ENCODE peak calls at places on chromosomes 4 and X, in six cellular contexts. D is heart right ventricle, L is lower lobe of right lung, T is left lung, N is GM12878, O is IMR-90. U is an unnamed sample. For H3K36me3, the result is how much of the 10 kb centered on the place peaks cover.

GRCh38 chr4:29717658-29718057 is 1002.5 kb upstream of the PCDH7 start:
- DNase-seq in D (no peak), L (no peak), T (no peak), N (no peak), O (peak), U (no peak)

GRCh38 chr4:76003620-76004019 is 3.7 kb downstream of the CXCL9 start:
- DNase-seq in D (no peak), L (no peak), T (no peak), N (no peak), O (no peak), U (no peak)

GRCh38 chrX:110992611-110993010 is 103.4 kb upstream of the PAK3 start:
- DNase-seq in D (no peak), L (no peak), T (no peak), N (no peak), O (peak), U (no peak)

GRCh38 chrX:83508006-83508405 is at the start of gene POU3F4:
- DNase-seq in D (no peak), L (no peak), T (no peak), N (no peak), O (no peak), U (no peak)

GRCh38 chr4:142358656-142359055 is 487.4 kb downstream of the INPP4B start:
- DNase-seq in D (no peak), L (no peak), T (no peak), N (no peak), O (no peak), U (no peak)

GRCh38 chr4:151199496-151200190 is 77.3 kb upstream of the PRSS48 start:
- DNase-seq in D (peak), L (no peak), T (no peak), N (no peak), O (no peak), U (no peak)

GRCh38 chrX:44935640-44936039 is 62.7 kb downstream of the KDM6A start:
- DNase-seq in D (no peak), L (no peak), T (no peak), N (no peak), O (no peak), U (no peak)

GRCh38 chr4:137451150-137451850 is 81.0 kb downstream of the PCDH18 start:
- DNase-seq in D (no peak), L (no peak), T (no peak), N (no peak), O (no peak), U (no peak)

GRCh38 chr4:109078724-109079123 is 223.7 kb downstream of the COL25A1 start:
- DNase-seq in D (no peak), L (no peak), T (no peak), N (no peak), O (peak), U (no peak)

GRCh38 chr4:143559757-143560147 is 46.2 kb downstream of the SMARCA5 start:
- DNase-seq in D (no peak), L (no peak), T (no peak), N (no peak), O (no peak), U (no peak)

GRCh38 chrX:80572636-80573035 is 152.4 kb downstream of the TENT5D start:
- DNase-seq in D (no peak), L (no peak), T (no peak), N (no peak), O (no peak), U (no peak)

GRCh38 chr4:97404876-97405523 is 738.3 kb downstream of the STPG2 start:
- DNase-seq in D (no peak), L (no peak), T (no peak), N (no peak), O (no peak), U (no peak)

GRCh38 chrX:148498067-148498466 is 2.4 kb upstream of the AFF2 start:
- DNase-seq in D (no peak), L (no peak), T (no peak), N (no peak), O (no peak), U (no peak)

GRCh38 chrX:102808336-102808735 is 87.8 kb downstream of the GPRASP3 start:
- DNase-seq in D (no peak), L (no peak), T (no peak), N (no peak), O (peak), U (no peak)

GRCh38 chr4:77104405-77105292 is 28.9 kb upstream of the CCNI start:
- DNase-seq in D (peak), L (peak), T (peak), N (no peak), O (no peak), U (peak)

GRCh38 chrX:13569479-13570244 is at the start of gene EGFL6:
- DNase-seq in D (no peak), L (no peak), T (no peak), N (no peak), O (no peak), U (no peak)

GRCh38 chr4:154164931-154165839 is 326.4 kb downstream of the DCHS2 start:
- DNase-seq in D (no peak), L (no peak), T (peak), N (peak), O (peak), U (no peak)

GRCh38 chr4:81599646-81600231 is 128.0 kb upstream of the RASGEF1B start:
- DNase-seq in D (no peak), L (no peak), T (no peak), N (no peak), O (no peak), U (no peak)

GRCh38 chr4:81604683-81605082 is 133.0 kb upstream of the RASGEF1B start:
- DNase-seq in D (no peak), L (no peak), T (no peak), N (no peak), O (no peak), U (no peak)

GRCh38 chr4:81602853-81603252 is 131.1 kb upstream of the RASGEF1B start:
- DNase-seq in D (no peak), L (no peak), T (no peak), N (no peak), O (no peak), U (no peak)

GRCh38 chr4:81600511-81601269 is 129.0 kb upstream of the RASGEF1B start:
- DNase-seq in D (peak), L (no peak), T (peak), N (no peak), O (no peak), U (no peak)

DNA sequence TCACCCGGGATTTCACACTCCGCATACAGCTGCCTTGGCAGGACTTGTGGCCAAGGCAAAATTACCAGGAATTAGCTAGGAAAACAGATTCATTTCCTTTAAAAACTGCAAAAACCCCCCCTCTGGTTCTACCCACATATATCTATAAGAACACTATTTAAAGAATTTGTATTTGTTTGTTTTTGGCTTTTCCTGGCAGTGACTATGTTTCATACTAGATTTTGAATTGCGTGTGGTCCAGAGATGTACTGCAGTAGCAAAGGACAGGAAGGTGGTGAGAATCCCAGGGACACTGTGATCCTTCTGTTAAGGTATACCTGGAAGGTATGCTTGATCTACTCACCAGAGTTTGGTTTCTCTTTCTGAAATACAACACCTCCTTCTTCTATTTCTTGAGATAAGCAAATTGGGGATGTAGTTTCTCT is 129.6 kb upstream of the RASGEF1B start:
- DNase-seq in D (no peak), L (no peak), T (no peak), N (no peak), O (no peak), U (no peak)
- H3K4me3 ChIP-seq in D (no peak), L (no peak), T (no peak), N (no peak), O (no peak), U (no peak)

DNA sequence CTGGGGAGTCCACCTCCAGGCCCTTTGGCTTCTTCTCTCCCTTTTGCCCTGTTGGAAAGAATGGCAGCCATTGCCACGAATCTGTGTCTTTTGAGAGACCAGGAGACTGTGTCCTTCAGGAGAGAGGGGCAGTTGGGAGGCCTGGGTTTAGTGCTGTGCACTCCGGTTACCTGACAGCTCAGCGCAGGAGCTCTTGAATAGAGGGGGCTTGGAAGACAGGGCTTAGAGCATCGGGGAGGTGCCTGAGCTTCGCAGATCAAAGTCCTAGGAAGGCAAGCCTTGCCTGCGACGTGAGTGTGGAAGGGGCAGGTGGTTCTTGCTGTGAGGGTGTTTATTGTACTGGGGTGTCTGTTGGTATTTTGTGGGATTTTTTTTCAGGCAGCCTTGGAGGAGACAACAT is 41.9 kb upstream of the TADA2B start:
- DNase-seq in D (no peak), L (no peak), T (no peak), N (no peak), O (no peak), U (no peak)
- H3K36me3 ChIP-seq in D (half or more), L (half or more), T (under half), N (under half), O (half or more), U (half or more)

DNA sequence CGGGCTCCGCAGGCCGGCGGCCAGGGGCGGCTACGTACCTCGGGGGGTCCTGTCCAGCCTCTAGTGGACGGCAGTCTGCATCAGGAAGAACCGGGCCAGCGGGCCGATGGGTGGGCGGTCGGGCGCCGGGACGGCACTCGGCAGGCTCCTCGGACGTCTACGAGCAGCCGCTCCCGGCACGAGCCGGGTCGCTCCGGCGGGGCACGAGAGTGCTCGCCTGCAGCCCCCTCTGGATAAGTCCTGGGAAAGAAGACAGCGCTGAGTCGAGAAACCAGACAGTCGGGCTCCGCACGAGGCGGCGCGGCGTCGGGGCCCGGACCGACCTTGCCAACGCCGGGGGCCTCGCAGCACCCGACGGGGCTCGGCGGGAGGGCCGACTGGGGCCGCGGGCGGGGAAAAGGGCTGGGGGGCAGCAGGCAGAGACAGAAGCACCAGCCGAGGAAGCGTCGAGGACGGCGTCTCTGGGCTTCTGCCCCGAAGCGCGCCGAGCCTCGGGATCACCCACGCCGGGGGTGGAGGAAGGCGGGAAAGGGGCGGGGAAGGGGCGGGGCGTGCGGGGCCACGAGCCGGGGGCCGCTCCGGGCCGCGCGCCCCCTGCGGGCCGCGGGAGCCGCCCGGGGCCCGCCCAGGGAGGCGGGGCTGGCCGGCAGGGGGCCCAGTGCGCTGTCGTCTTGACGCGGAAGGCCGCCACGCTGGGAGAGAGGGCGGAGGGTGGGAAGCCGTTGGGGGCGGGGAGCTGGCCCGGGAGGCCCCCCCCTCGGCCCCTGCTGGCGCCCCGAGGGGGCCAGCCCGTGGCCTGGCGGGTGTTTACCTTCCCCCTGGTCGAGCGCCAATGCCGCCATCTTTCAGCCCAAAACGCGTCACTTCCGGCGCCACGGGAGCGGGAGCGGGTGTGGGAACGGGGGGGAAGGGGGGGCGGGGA is 1.9 kb downstream of the KLHL15 start:
- DNase-seq in D (peak), L (peak), T (peak), N (peak), O (peak), U (peak)
- TF ChIP-seq CTCF in D (no peak), L (peak), T (peak), N (peak), O (peak), U (no peak)

DNA sequence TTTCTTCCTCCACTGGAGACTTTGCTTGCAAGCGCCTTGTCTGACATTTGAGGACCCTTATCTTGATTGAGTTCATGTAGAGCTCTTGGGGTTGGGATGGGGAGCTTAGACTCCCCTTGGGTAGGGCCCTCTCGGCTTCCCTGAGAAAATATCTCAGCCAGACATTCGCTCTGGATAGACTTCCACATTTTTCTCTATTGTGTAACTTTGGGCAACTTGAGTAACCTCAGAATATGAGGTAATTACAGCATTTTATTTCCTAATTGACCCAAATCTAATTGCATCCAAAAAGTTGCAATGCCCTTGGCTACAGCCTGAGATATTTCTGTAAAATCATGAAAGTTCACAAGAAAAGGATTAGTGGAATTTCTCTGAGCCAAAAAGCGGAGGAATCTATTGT is 102.8 kb upstream of the MXRA5 start:
- DNase-seq in D (no peak), L (no peak), T (no peak), N (no peak), O (no peak), U (no peak)
- H3K4me3 ChIP-seq in D (no peak), L (no peak), T (no peak), N (no peak), O (no peak), U (no peak)

DNA sequence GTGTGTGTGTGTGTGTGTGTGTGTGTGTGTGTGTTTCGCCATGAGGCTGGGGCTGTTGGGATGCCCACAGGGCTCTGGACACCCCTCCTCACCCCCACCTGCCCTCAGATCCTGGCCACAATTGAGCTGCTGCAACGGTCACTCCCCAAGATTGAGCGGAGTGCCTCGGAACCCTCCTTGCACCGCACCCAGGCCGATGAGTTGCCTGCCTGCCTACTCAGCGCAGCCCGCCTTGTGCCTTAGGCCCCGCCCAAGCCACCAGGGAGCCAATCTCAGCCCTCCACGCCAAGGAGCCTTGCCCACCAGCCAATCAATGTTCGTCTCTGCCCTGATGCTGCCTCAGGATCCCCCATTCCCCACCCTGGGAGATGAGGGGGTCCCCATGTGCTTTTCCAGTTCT is 10.2 kb downstream of the ARAF start:
- DNase-seq in D (no peak), L (no peak), T (no peak), N (no peak), O (no peak), U (no peak)
- H3K36me3 ChIP-seq in D (under half), L (half or more), T (under half), N (under half), O (under half), U (under half)

GRCh38 chr4:13484045-13484748 is at the start of gene RAB28:
- DNase-seq in D (peak), L (peak), T (peak), N (peak), O (peak), U (peak)
- TF ChIP-seq CTCF in D (no peak), L (no peak), T (no peak), N (no peak), O (no peak), U (no peak)

U was measured in CD8-positive, alpha-beta T cell.